ENCODE peak calls at places on chromosomes 1 and 21, in five cellular contexts. Z is NB4, G is heart left ventricle, V is stomach, W is testis. C is an unnamed sample.

GRCh38 chr1:16724718-16725438 is 15.4 kb upstream of the RNU1-4 start:
- DNase-seq in Z (peak), G (peak), V (peak), W (peak), C (no peak)

GRCh38 chr1:83102630-83103071 is 896.3 kb downstream of the TTLL7 start:
- DNase-seq in Z (no peak), G (no peak), V (no peak), W (no peak), C (no peak)

GRCh38 chr1:2397007-2397679 is 5.5 kb downstream of the RER1 start:
- DNase-seq in Z (no peak), G (no peak), V (no peak), W (no peak), C (no peak)

GRCh38 chr1:14531519-14531918 is 67.0 kb upstream of the KAZN start:
- DNase-seq in Z (no peak), G (no peak), V (no peak), W (no peak), C (no peak)

GRCh38 chr1:40856116-40856515 is 6.0 kb downstream of the CITED4 start:
- DNase-seq in Z (no peak), G (no peak), V (no peak), W (no peak), C (no peak)

GRCh38 chr1:109268431-109269211 is 14.3 kb downstream of the PSRC1 start:
- DNase-seq in Z (no peak), G (no peak), V (no peak), W (no peak), C (no peak)

GRCh38 chr1:16076003-16076870 is 2.8 kb upstream of the FAM131C start:
- DNase-seq in Z (peak), G (peak), V (no peak), W (no peak), C (peak)

GRCh38 chr21:34020934-34021553 is 52.3 kb upstream of the MRPS6 start:
- DNase-seq in Z (peak), G (no peak), V (no peak), W (no peak), C (no peak)

GRCh38 chr1:105544475-105544874 is 1512.0 kb upstream of the PRMT6 start:
- DNase-seq in Z (no peak), G (no peak), V (no peak), W (no peak), C (no peak)

GRCh38 chr21:34781508-34781907 is 112.7 kb downstream of the CLIC6 start:
- DNase-seq in Z (no peak), G (no peak), V (peak), W (no peak), C (no peak)

GRCh38 chr1:204108312-204109141 is 35.6 kb downstream of the SOX13 start:
- DNase-seq in Z (no peak), G (peak), V (no peak), W (no peak), C (no peak)

GRCh38 chr1:81554108-81554507 is 246.6 kb upstream of the ADGRL2 start:
- DNase-seq in Z (no peak), G (no peak), V (no peak), W (no peak), C (no peak)

GRCh38 chr1:5977494-5978444 is 14.5 kb downstream of the NPHP4 start:
- DNase-seq in Z (no peak), G (no peak), V (no peak), W (no peak), C (no peak)

GRCh38 chr1:99766378-99766800 is at the start of gene FRRS1:
- DNase-seq in Z (peak), G (peak), V (peak), W (peak), C (peak)

GRCh38 chr1:12548279-12549105 is 69.5 kb downstream of the DHRS3 start:
- DNase-seq in Z (no peak), G (no peak), V (no peak), W (no peak), C (no peak)

GRCh38 chr1:59484090-59484489 is 187.2 kb downstream of the FGGY start:
- DNase-seq in Z (no peak), G (no peak), V (no peak), W (no peak), C (no peak)

GRCh38 chr1:30768830-30769718 is 11.5 kb upstream of the LAPTM5 start:
- DNase-seq in Z (peak), G (no peak), V (no peak), W (no peak), C (peak)

GRCh38 chr1:117581391-117581943 is 24.4 kb upstream of the TENT5C start:
- DNase-seq in Z (no peak), G (no peak), V (no peak), W (no peak), C (no peak)

GRCh38 chr1:225824522-225824921 is 14.6 kb downstream of the EPHX1 start:
- DNase-seq in Z (no peak), G (no peak), V (no peak), W (no peak), C (no peak)

GRCh38 chr1:246838118-246838456 is 93.7 kb downstream of the AHCTF1 start:
- DNase-seq in Z (no peak), G (no peak), V (no peak), W (no peak), C (no peak)
- TF ChIP-seq POLR2A in Z (no peak), G (no peak), V (no peak), W (no peak), C (no peak)

DNA sequence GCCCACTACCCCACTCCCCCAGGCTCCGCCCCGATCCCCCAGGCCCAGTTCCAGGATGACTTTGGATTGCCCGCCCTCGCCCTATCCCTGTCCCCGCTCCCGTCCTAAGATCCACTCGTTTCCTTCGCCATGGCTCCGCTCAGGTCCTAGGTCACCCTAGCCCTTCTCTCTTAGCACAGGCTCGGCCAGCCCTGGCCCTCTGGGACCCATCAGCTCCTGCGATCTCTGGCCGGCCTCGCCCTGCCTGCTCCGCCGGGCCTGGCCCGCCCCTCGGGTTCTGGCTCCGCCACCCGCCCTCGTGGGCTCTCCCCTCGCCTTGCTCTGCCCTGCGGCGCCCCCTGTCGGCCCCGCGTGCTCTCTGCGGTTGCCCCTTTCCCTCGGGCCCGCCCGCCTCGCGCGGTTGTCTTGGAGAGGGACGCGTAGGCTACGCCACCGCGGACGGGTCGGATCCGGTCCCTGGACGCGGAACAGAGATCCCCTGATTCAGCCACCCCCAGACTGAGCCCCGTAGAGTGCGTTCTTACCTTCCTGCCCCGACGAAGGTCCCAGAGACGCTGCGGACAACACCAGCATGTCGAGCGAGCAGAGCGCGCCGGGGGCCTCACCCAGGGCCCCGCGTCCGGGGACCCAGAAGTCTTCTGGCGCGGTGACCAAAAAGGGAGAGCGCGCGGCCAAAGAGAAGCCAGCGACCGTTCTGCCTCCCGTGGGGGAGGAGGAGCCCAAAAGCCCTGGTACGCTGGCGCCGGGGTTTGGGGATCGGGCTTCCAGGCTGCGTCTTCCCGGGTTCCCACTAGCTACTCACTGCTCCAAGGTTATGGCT is at the start of gene LRRC71:
- DNase-seq in Z (peak), G (peak), V (peak), W (peak), C (peak)
- TF ChIP-seq POLR2A in Z (no peak), G (no peak), V (no peak), W (no peak), C (no peak)

GRCh38 chr1:52636701-52637695 is 4.0 kb downstream of the SHISAL2A start:
- DNase-seq in Z (peak), G (no peak), V (no peak), W (no peak), C (no peak)
- TF ChIP-seq POLR2A in Z (no peak), G (no peak), V (no peak), W (no peak), C (no peak)

DNA sequence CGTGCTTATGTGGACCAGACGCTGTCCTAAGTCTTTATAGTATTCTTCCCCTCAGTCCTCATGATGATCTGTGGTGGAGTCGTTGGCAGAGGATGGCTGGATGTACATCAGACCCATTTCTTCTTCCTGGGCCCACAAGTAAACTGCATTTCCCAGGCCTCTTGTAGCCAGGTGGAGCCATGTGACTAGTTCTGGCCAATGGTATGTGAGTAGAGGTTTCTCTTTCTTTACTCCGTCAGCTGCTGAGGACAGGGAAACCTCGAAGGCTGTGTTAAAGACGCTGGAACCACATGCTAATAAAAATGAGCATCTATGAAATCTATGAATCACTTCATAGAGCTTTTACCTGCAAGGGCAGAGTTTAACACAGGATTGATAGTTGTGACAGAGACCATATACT is 18.7 kb upstream of the ZNF362 start:
- DNase-seq in Z (no peak), G (no peak), V (no peak), W (no peak), C (no peak)
- TF ChIP-seq POLR2A in Z (no peak), G (no peak), V (no peak), W (no peak), C (no peak)